ENCODE peak calls at places on chromosomes 16 and 17, in eight cellular contexts. E, F, Q, G, P, D, K and Y are unnamed samples.
A peak's percentile ranks its signal among the peaks of the same experiment; 100 is the strongest.

GRCh38 chr16:56321159-56321558 is 104.2 kb downstream of the AMFR start:
- DNase-seq in G (no peak), F (no peak), E (no peak), P (no peak), K (no peak), D (no peak), Q (no peak), Y (no peak)

GRCh38 chr16:88805340-88805715 is 1.7 kb downstream of the CDT1 start:
- DNase-seq in F (peak; percentile 33), G (no peak), E (no peak), D (no peak), Q (no peak), P (no peak), K (no peak), Y (no peak)

GRCh38 chr17:71302721-71303549 is 817.9 kb upstream of the SOX9 start:
- DNase-seq in Q (no peak), G (no peak), E (no peak), F (no peak), P (no peak), K (no peak), D (no peak), Y (no peak)

GRCh38 chr17:39972271-39972670 is 8.3 kb upstream of the PSMD3 start:
- DNase-seq in G (no peak), D (no peak), K (no peak), F (no peak), E (no peak), P (no peak), Q (no peak), Y (no peak)

GRCh38 chr17:77233635-77234334 is 93.0 kb downstream of the SEC14L1 start:
- DNase-seq in D (peak; percentile 45), F (no peak), K (no peak), P (no peak), G (peak; percentile 43), E (no peak), Q (no peak), Y (peak; percentile 38)

GRCh38 chr17:77164483-77165030 is 23.8 kb downstream of the SEC14L1 start:
- DNase-seq in P (no peak), K (no peak), Q (no peak), D (no peak), G (no peak), E (no peak), F (no peak), Y (no peak)

GRCh38 chr17:37234106-37234505 is 141.7 kb upstream of the C17orf78 start:
- DNase-seq in D (no peak), E (no peak), F (no peak), K (no peak), G (no peak), P (no peak), Q (no peak), Y (no peak)

GRCh38 chr17:39729280-39729851 is 966 bp downstream of the MIEN1 start:
- DNase-seq in Q (no peak), E (no peak), F (no peak), D (no peak), G (no peak), P (no peak), K (no peak), Y (no peak)

GRCh38 chr16:87133112-87133850 is 183.9 kb downstream of the C16orf95 start:
- DNase-seq in F (no peak), E (no peak), D (no peak), G (no peak), P (no peak), K (no peak), Q (no peak), Y (no peak)

GRCh38 chr17:80991645-80992076 is at the start of gene CHMP6:
- DNase-seq in Q (peak; percentile 78), F (peak; percentile 74), P (peak; percentile 31), D (peak; percentile 44), G (peak; percentile 53), E (peak; percentile 66), K (peak; percentile 88), Y (no peak)